ENCODE peak calls at places on chromosomes 11 and 22, in eight cellular contexts. A is left ventricle myocardium inferior; X is psoas muscle; E is NCI-H460; H is cardiac septum; S is cardiac muscle cell; V is hypothalamus; L is activated CD4-positive, alpha-beta T cell treated with anti-CD3 and anti-CD28 coated beads, Interleukin-2, amount 10 ng/mL, durations not matched to agents 7 days and 5 days. I is an unnamed sample.

GRCh38 chr22:35835998-35836691 is 118.5 kb downstream of the APOL5 start:
- DNase-seq in V (no peak), E (peak; percentile 42), H (no peak), A (peak; percentile 43), X (no peak), S (peak; percentile 91), L (no peak), I (peak; percentile 85)

GRCh38 chr22:46547883-46548244 is 10.4 kb upstream of the CELSR1 start:
- DNase-seq in V (no peak), L (no peak), H (peak; percentile 87), S (peak; percentile 84), A (peak; percentile 79), X (peak; percentile 82), E (no peak), I (no peak)

GRCh38 chr11:45692808-45693453 is 27.5 kb upstream of the CHST1 start:
- DNase-seq in S (no peak), E (no peak), A (no peak), L (no peak), H (no peak), V (no peak), X (no peak), I (no peak)

GRCh38 chr11:8717876-8718753 is 35.5 kb downstream of the RPL27A start:
- DNase-seq in A (peak; percentile 45), V (peak; percentile 30), S (peak; percentile 93), L (no peak), X (peak; percentile 73), H (no peak), E (no peak), I (no peak)

GRCh38 chr22:46865052-46865434 is 102.6 kb downstream of the TBC1D22A start:
- DNase-seq in L (no peak), A (no peak), S (no peak), V (no peak), H (no peak), X (no peak), E (no peak), I (no peak)

GRCh38 chr11:126366064-126366822 is 10.8 kb downstream of the ST3GAL4 start:
- DNase-seq in H (peak; percentile 73), E (no peak), V (no peak), X (no peak), A (peak; percentile 50), S (no peak), L (no peak), I (no peak)

GRCh38 chr22:19003518-19003917 is 67.4 kb upstream of the PRODH start:
- DNase-seq in A (no peak), X (no peak), E (no peak), S (no peak), H (no peak), L (no peak), V (no peak), I (no peak)

GRCh38 chr11:101617735-101618332 is 34.0 kb upstream of the TRPC6 start:
- DNase-seq in H (no peak), L (no peak), A (no peak), V (no peak), S (no peak), X (no peak), E (no peak), I (peak; percentile 22)

GRCh38 chr11:130156108-130157022 is 3.2 kb upstream of the ST14 start:
- DNase-seq in E (no peak), A (no peak), L (no peak), H (no peak), X (no peak), V (no peak), S (peak; percentile 35), I (no peak)

GRCh38 chr11:65427691-65428577 is 5.3 kb downstream of the NEAT1 start:
- DNase-seq in L (peak; percentile 51), A (no peak), E (peak; percentile 61), V (no peak), H (peak; percentile 75), X (peak; percentile 68), S (peak; percentile 85), I (no peak)

GRCh38 chr22:49658902-49659280 is 168.8 kb downstream of the BRD1 start:
- DNase-seq in V (no peak), A (no peak), X (no peak), S (no peak), E (no peak), L (no peak), H (no peak), I (no peak)

GRCh38 chr22:41273128-41273527 is 12.9 kb downstream of the RANGAP1 start:
- DNase-seq in V (no peak), H (no peak), A (no peak), L (no peak), X (no peak), E (no peak), S (no peak), I (no peak)

GRCh38 chr22:40415531-40416266 is 45.3 kb downstream of the SGSM3 start:
- DNase-seq in V (no peak), E (no peak), A (no peak), S (peak; percentile 57), H (no peak), X (no peak), L (no peak), I (no peak)

GRCh38 chr11:102727890-102728289 is 3.1 kb upstream of the MMP8 start:
- DNase-seq in S (peak; percentile 45), H (no peak), E (no peak), X (no peak), A (no peak), V (no peak), L (no peak), I (no peak)

GRCh38 chr11:63020671-63021255 is 5.1 kb upstream of the SLC22A8 start:
- DNase-seq in V (peak; percentile 25), X (no peak), E (no peak), S (no peak), H (no peak), A (no peak), L (peak; percentile 20), I (peak; percentile 72)

GRCh38 chr11:34599406-34599901 is 21.4 kb upstream of the EHF start:
- DNase-seq in A (no peak), S (peak; percentile 72), H (no peak), V (no peak), L (no peak), E (no peak), X (no peak), I (peak; percentile 10)